ENCODE peak calls at places on chromosomes 2 and 18, in four cellular contexts. One of them, this sample, is unnamed.

GRCh38 chr2:129896226-129897100 is 83.0 kb upstream of the RAB6C start:
- DNase-seq in K562: no peak
- DNase-seq in GM12878: no peak
- DNase-seq in HepG2: no peak
- DNase-seq in this sample: no peak

GRCh38 chr18:23918395-23919032 is 96.0 kb upstream of the TTC39C start:
- DNase-seq in GM12878: no peak
- DNase-seq in K562: peak
- DNase-seq in HepG2: peak
- DNase-seq in this sample: peak

GRCh38 chr2:223970343-223971128 is 13.3 kb downstream of the MRPL44 start:
- DNase-seq in GM12878: no peak
- DNase-seq in HepG2: peak
- DNase-seq in K562: peak
- DNase-seq in this sample: no peak

GRCh38 chr2:38960609-38961320 is 71.1 kb downstream of the ARHGEF33 start:
- DNase-seq in K562: no peak
- DNase-seq in GM12878: no peak
- DNase-seq in HepG2: no peak
- DNase-seq in this sample: peak

GRCh38 chr2:222798528-222798927 is 62.3 kb upstream of the ACSL3 start:
- DNase-seq in K562: no peak
- DNase-seq in HepG2: no peak
- DNase-seq in GM12878: no peak
- DNase-seq in this sample: no peak

GRCh38 chr18:78542204-78542603 is 437.4 kb upstream of the SALL3 start:
- DNase-seq in GM12878: no peak
- DNase-seq in HepG2: no peak
- DNase-seq in K562: no peak
- DNase-seq in this sample: no peak

GRCh38 chr18:8584798-8585197 is 24.4 kb upstream of the RAB12 start:
- DNase-seq in GM12878: no peak
- DNase-seq in HepG2: no peak
- DNase-seq in K562: no peak
- DNase-seq in this sample: peak

GRCh38 chr2:232941912-232942595 is 71.0 kb downstream of the NGEF start:
- DNase-seq in GM12878: no peak
- DNase-seq in K562: no peak
- DNase-seq in HepG2: no peak
- DNase-seq in this sample: no peak

GRCh38 chr2:237488901-237489860 is 2.1 kb downstream of the MLPH start:
- DNase-seq in HepG2: no peak
- DNase-seq in GM12878: no peak
- DNase-seq in K562: no peak
- DNase-seq in this sample: no peak

GRCh38 chr2:145635706-145636427 is 1115.9 kb upstream of the ZEB2 start:
- DNase-seq in GM12878: no peak
- DNase-seq in HepG2: no peak
- DNase-seq in K562: no peak
- DNase-seq in this sample: no peak

GRCh38 chr2:237254369-237254861 is 159.5 kb downstream of the COL6A3 start:
- DNase-seq in GM12878: no peak
- DNase-seq in K562: no peak
- DNase-seq in HepG2: no peak
- DNase-seq in this sample: no peak

DNA sequence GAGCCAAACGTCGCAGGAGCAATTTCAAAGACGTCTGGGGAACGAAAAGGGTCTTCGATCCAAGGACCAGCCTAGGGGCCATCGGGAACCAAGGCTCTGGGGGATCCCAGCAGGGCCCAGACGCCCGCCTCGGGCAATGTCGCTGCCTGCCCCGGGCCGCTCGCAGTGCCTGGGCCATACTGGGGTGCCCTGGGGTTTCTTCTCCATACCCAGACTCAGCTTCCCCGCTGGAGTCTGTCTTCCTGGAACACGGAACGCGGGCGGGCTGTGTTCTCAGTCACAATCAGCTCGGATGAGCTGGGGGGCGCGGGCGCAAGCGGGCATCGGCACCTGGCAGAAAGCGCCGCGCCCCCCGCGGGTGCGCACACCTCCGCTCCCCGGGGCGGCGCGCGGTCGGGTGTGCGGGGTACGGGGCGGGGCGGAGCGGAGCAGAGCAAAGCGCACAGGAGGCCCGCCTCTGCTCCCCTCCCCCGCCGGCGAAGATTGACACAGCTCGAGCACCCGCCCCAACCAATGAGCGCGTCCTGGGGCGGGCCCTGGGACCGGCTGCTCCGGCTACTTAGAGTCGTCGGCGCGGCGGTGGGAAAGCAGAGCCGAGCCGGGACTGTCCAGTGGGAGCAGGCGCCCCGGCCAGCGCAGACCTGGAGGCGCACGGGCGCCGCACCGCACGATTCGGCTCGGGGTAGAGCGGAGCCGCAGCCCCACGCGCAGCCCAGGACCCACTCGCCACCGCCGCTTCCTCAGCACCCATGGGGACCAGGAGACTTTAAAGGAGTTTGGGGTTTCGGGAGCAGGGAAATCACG is at the start of gene LRATD1:
- DNase-seq in HepG2: peak
- DNase-seq in K562: peak
- DNase-seq in GM12878: no peak
- DNase-seq in this sample: peak
- TF ChIP-seq CBFB in HepG2: no peak
- TF ChIP-seq CBFB in K562: no peak
- TF ChIP-seq CBFB in GM12878: no peak
- TF ChIP-seq CBFB in this sample: no peak

DNA sequence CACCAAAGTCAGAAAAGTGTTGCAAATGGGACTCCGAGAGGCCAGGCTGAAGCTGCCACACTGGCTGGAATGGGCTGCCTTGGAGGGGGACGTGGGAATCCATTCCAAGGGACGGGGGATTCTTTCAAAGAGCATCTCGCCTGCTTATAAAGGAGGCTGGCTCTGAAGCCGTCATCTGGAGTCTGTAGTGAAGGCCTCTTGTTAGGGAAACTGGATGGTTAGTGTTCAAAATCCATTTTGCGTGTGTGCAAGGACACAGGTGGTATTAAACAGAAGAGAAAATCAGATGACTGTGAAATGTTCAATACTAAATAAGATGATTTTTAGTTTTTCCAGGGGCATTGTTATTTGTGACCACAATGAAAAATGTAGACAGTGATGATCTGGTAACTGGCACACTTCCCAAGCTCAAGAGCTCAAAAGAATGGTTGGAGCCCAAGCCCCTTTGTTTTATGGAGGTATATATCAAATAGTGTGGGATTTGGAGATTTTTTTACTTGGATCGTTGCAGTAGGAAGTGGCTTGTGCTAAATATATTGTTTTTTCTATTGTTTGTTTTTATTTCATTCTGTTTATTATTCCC is 825 bp downstream of the FAM228B start:
- DNase-seq in K562: no peak
- DNase-seq in GM12878: no peak
- DNase-seq in HepG2: no peak
- DNase-seq in this sample: no peak
- TF ChIP-seq ETV6 in K562: no peak
- TF ChIP-seq ETV6 in GM12878: no peak
- TF ChIP-seq ETV6 in HepG2: no peak
- TF ChIP-seq ETV6 in this sample: no peak

DNA sequence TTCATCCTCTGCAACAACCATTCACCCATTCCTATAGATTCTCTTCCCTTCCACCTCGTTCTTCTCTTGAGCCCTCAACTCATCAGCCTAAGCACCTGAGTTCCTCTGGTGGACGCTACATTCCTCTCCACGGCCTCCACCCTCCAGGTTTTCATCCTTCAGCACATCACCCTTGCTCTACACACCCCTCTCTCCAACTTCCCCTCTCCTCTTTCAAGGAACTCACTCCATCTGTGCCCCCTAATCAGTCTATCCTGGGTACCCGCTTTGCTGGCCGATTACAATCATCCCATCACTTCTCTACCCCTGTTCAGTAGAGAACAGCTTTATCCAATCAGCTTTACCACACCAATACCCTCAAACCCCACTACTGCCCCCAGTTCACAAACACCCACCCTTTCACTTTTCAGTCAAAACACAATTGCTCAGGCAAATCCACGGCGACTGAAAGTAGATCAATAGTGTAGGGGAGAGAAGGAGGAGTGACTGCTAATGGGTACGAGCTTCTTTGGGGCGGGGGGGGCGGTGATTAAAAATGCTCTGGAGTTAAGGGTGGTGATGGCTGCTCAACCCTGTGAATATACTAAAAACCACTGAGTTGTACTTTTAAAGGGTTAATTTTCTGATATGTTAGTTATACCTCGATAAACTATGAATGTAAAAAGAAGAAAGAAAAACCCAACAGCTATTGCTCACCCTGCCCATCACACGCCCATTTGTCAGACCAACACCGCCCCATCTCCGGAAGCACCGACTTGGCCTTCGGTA is 857 bp downstream of the DYM start:
- DNase-seq in GM12878: no peak
- DNase-seq in K562: no peak
- DNase-seq in HepG2: no peak
- DNase-seq in this sample: no peak
- TF ChIP-seq CBFB in GM12878: no peak
- TF ChIP-seq CBFB in K562: no peak
- TF ChIP-seq CBFB in HepG2: no peak
- TF ChIP-seq CBFB in this sample: no peak

GRCh38 chr18:42882146-42882545 is 233.3 kb downstream of the RIT2 start:
- DNase-seq in K562: no peak
- DNase-seq in GM12878: no peak
- DNase-seq in HepG2: no peak
- DNase-seq in this sample: no peak

DNA sequence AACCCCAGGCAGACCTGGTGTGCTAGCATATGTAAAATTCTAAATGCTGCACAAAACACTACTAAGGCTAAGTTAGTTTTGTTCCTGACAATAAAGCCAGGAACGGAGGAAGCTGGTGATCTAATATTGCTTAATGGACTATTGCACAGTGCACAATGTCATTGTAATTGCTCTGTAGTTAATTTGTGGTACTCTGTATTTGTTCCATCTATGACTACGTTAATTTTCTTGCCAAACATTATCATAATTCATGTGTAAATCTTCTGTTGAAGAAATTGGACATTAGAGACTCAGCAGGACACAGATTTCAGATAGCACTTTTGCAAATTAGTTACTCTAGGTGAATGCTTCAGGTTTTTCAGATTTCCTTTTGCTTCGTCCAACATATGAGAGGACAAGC is 232.3 kb downstream of the RIT2 start:
- DNase-seq in HepG2: no peak
- DNase-seq in K562: no peak
- DNase-seq in GM12878: no peak
- DNase-seq in this sample: no peak
- TF ChIP-seq ETV6 in HepG2: no peak
- TF ChIP-seq ETV6 in K562: no peak
- TF ChIP-seq ETV6 in GM12878: no peak
- TF ChIP-seq ETV6 in this sample: no peak

This sample was measured in WTC11.